ENCODE peak calls at places on chromosomes 6 and 20, in eight cellular contexts. E is transverse colon, O is GM12878, V is A549, S is tibial nerve, A is stomach, L is HepG2, D is sigmoid colon. Y is an unnamed sample. For H3K4me1, the result is how much of the 10 kb centered on the place peaks cover.

GRCh38 chr6:113967777-113968176 is 3.2 kb downstream of the HDAC2 start:
- DNase-seq in L (no peak), A (no peak), S (no peak), D (no peak), O (no peak), E (no peak), V (no peak), Y (no peak)

GRCh38 chr6:16059496-16059895 is 69.4 kb upstream of the MYLIP start:
- DNase-seq in V (no peak), D (no peak), S (no peak), O (no peak), E (no peak), L (no peak), A (no peak), Y (no peak)

GRCh38 chr20:57433658-57434389 is 42.6 kb downstream of the RBM38 start:
- DNase-seq in E (no peak), A (no peak), L (no peak), S (no peak), O (no peak), V (no peak), D (no peak), Y (no peak)

GRCh38 chr6:3748208-3748701 is 3.3 kb downstream of the PXDC1 start:
- DNase-seq in V (peak), L (peak), D (no peak), S (peak), E (peak), A (peak), O (no peak), Y (no peak)

GRCh38 chr6:56463443-56463842 is 179.2 kb downstream of the DST start:
- DNase-seq in V (no peak), E (no peak), L (no peak), A (no peak), D (no peak), O (no peak), S (no peak), Y (no peak)

GRCh38 chr20:35497780-35498189 is 31.7 kb downstream of the C20orf173 start:
- DNase-seq in E (peak), L (no peak), A (no peak), O (no peak), S (peak), D (peak), V (no peak), Y (peak)

GRCh38 chr6:54198134-54198533 is 86.9 kb downstream of the MLIP start:
- DNase-seq in A (no peak), V (no peak), S (no peak), O (no peak), L (peak), D (no peak), E (no peak), Y (no peak)

GRCh38 chr6:100565439-100566104 is 100.9 kb upstream of the SIM1 start:
- DNase-seq in V (no peak), E (no peak), S (no peak), D (no peak), O (no peak), L (no peak), A (no peak), Y (no peak)

GRCh38 chr20:56178219-56178618 is 70.3 kb upstream of the MC3R start:
- DNase-seq in E (no peak), O (no peak), D (no peak), A (no peak), S (no peak), V (no peak), L (no peak), Y (no peak)

GRCh38 chr6:166494757-166495486 is 91.6 kb downstream of the RAMACL start:
- DNase-seq in E (no peak), V (no peak), S (no peak), A (no peak), D (peak), O (no peak), L (no peak), Y (no peak)

GRCh38 chr6:90087103-90087833 is 193.0 kb downstream of the GJA10 start:
- DNase-seq in O (no peak), E (no peak), L (no peak), V (no peak), A (no peak), S (no peak), D (no peak), Y (no peak)

GRCh38 chr20:2421247-2421646 is 40.5 kb downstream of the TGM6 start:
- DNase-seq in L (no peak), A (no peak), O (no peak), E (no peak), D (no peak), S (no peak), V (peak), Y (no peak)

GRCh38 chr6:151704383-151704782 is 103.1 kb upstream of the ESR1 start:
- DNase-seq in D (no peak), E (no peak), S (no peak), L (no peak), O (no peak), A (no peak), V (no peak), Y (no peak)
- TF ChIP-seq EP300 in D (no peak), E (no peak), S (no peak), L (no peak), O (no peak), A (no peak), V (no peak), Y (no peak)

GRCh38 chr6:117448732-117449131 is 23.0 kb upstream of the ROS1 start:
- DNase-seq in A (no peak), O (no peak), D (no peak), S (no peak), E (no peak), V (peak), L (no peak), Y (no peak)

GRCh38 chr6:117449549-117450439 is 24.1 kb upstream of the ROS1 start:
- DNase-seq in L (peak), A (peak), S (peak), O (peak), D (no peak), E (peak), V (peak), Y (peak)

GRCh38 chr6:117444600-117444999 is 18.9 kb upstream of the ROS1 start:
- DNase-seq in E (no peak), V (no peak), L (no peak), D (no peak), A (no peak), S (no peak), O (no peak), Y (no peak)

GRCh38 chr6:117448011-117448410 is 22.3 kb upstream of the ROS1 start:
- DNase-seq in V (no peak), D (no peak), L (no peak), E (no peak), O (no peak), A (no peak), S (no peak), Y (no peak)

DNA sequence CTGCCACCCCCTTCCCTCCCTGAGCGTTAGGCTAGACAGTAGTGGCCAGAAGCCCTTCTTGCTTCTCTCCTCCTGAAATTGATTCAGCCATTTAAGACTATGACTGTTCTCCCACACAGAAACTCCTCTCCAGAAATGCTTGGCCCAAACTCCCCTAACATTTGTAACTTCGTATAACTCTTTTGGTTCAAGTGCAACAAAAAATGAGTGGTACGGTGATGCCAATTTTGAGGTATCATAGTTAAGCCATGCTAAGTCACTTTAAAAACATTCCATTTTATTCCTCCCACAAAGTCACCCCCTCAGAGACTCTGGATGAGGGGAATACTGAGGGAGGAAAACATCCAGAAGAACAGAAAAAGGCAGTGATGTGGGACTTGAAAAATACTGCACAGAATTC is 21.1 kb upstream of the ROS1 start:
- DNase-seq in L (no peak), V (no peak), E (no peak), A (no peak), O (no peak), D (no peak), S (no peak), Y (no peak)
- H3K4me1 ChIP-seq in L (under half), V (half or more), E (under half), A (under half), O (under half), D (under half), S (under half), Y (under half)

GRCh38 chr6:98947411-98948292 is at the start of gene FBXL4:
- DNase-seq in D (peak), V (peak), A (peak), O (no peak), E (peak), L (peak), S (peak), Y (peak)
- TF ChIP-seq POLR2A in D (peak), V (peak), A (no peak), O (peak), E (peak), L (peak), S (peak), Y (peak)

GRCh38 chr6:149924933-149925252 is 2.0 kb upstream of the RAET1G start:
- DNase-seq in S (no peak), L (no peak), O (no peak), D (no peak), E (no peak), A (no peak), V (no peak), Y (no peak)

GRCh38 chr6:149923327-149923986 is 536 bp upstream of the RAET1G start:
- DNase-seq in D (no peak), A (no peak), V (no peak), S (no peak), L (no peak), E (no peak), O (no peak), Y (no peak)

GRCh38 chr6:149924206-149924932 is 1.4 kb upstream of the RAET1G start:
- DNase-seq in L (no peak), S (no peak), O (no peak), A (no peak), D (no peak), E (no peak), V (no peak), Y (no peak)

GRCh38 chr6:149925974-149926777 is 3.3 kb upstream of the RAET1G start:
- DNase-seq in O (no peak), S (peak), L (peak), D (peak), E (peak), V (peak), A (peak), Y (peak)

GRCh38 chr6:149925253-149925973 is 2.5 kb upstream of the RAET1G start:
- DNase-seq in L (no peak), S (no peak), O (no peak), E (peak), V (no peak), D (no peak), A (no peak), Y (peak)
- TF ChIP-seq EP300 in L (no peak), S (no peak), O (no peak), E (no peak), V (no peak), D (no peak), A (no peak), Y (no peak)

DNA sequence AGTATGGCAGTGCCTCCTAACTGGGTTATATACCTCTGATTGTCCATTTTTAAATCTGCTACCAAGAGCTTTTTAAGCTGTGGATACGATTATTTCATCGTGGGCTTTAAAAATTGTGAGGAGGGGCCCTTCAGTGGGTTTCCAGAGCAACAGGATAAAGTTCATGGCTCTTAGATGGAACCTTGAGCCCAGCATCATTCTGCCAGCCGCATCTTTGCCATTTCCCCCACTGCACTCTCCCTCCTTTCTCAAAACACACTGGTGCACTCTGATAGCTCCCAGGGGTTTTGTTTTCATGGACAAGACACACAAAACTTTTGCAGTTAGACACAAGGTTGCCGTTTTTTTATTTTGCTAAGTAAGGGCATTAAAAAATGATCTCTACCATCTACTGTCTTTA is 54.1 kb downstream of the RREB1 start:
- DNase-seq in D (no peak), O (no peak), V (no peak), L (no peak), S (no peak), A (no peak), E (no peak), Y (no peak)
- H3K4me1 ChIP-seq in D (under half), O (under half), V (under half), L (half or more), S (under half), A (half or more), E (half or more), Y (under half)

GRCh38 chr20:59040682-59041081 is 1.9 kb downstream of the PRELID3B start:
- DNase-seq in E (peak), S (no peak), L (no peak), A (no peak), O (no peak), V (no peak), D (no peak), Y (no peak)

GRCh38 chr20:59043698-59044097 is 1.1 kb upstream of the PRELID3B start:
- DNase-seq in S (no peak), L (no peak), E (no peak), A (no peak), O (no peak), V (no peak), D (no peak), Y (no peak)

GRCh38 chr20:59042796-59043621 is 423 bp upstream of the PRELID3B start:
- DNase-seq in D (peak), V (peak), O (peak), A (peak), L (peak), E (peak), S (peak), Y (peak)

GRCh38 chr20:59044295-59044694 is 1.7 kb upstream of the PRELID3B start:
- DNase-seq in L (no peak), E (no peak), A (no peak), V (no peak), D (no peak), O (no peak), S (no peak), Y (no peak)

DNA sequence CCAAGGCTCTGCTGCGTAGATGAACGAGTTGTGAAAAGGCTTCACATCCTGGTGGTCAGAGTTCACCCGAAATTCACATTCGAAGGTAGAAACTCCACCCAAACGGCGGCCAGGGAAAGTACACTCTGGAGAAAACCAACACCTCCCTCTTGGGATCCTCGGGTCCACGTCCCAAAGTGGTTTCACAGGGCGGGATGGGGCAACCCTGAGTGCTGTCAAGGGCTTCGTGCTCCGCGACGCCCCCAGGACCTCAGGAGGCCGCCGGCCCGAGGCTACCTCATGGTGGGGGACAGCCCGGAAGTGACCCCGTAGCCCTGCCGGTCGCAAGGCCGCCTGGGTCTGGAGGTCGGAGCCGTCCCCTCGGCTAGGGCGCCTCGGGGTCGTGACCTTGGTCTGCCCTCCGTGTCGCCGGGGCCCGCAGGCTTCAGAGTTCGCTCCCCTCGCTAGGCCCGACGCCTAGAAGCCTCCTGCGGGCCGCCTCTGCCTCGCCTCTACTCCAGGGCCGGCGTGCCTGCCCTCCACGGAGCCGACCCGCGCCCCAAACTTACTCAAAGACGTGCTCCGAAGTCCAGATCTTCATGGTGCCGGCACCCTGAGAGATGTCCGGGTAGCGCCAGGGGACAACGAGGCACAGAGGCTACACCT is at the start of gene PRELID3B:
- DNase-seq in D (peak), V (peak), A (no peak), L (peak), E (peak), S (no peak), O (no peak), Y (no peak)
- TF ChIP-seq POLR2A in D (peak), V (peak), A (no peak), L (no peak), E (peak), S (no peak), O (peak), Y (peak)

GRCh38 chr6:24524329-24524728 is 29.6 kb downstream of the ALDH5A1 start:
- DNase-seq in D (no peak), L (no peak), V (no peak), A (no peak), O (no peak), E (no peak), S (no peak), Y (no peak)

GRCh38 chr6:24522821-24523175 is 28.0 kb downstream of the ALDH5A1 start:
- DNase-seq in V (no peak), O (no peak), S (no peak), A (no peak), D (no peak), E (no peak), L (no peak), Y (no peak)

GRCh38 chr6:24520929-24521546 is 26.3 kb downstream of the ALDH5A1 start:
- DNase-seq in L (peak), E (peak), D (no peak), A (peak), O (no peak), S (no peak), V (peak), Y (peak)

GRCh38 chr6:24524801-24525200 is 30.0 kb downstream of the ALDH5A1 start:
- DNase-seq in L (peak), V (peak), O (no peak), S (no peak), A (no peak), D (no peak), E (no peak), Y (no peak)

GRCh38 chr6:24522090-24522820 is 27.5 kb downstream of the ALDH5A1 start:
- DNase-seq in S (no peak), L (no peak), V (no peak), D (no peak), E (no peak), O (peak), A (no peak), Y (peak)
- TF ChIP-seq EP300 in S (no peak), L (no peak), V (no peak), D (no peak), E (no peak), O (peak), A (no peak), Y (no peak)

DNA sequence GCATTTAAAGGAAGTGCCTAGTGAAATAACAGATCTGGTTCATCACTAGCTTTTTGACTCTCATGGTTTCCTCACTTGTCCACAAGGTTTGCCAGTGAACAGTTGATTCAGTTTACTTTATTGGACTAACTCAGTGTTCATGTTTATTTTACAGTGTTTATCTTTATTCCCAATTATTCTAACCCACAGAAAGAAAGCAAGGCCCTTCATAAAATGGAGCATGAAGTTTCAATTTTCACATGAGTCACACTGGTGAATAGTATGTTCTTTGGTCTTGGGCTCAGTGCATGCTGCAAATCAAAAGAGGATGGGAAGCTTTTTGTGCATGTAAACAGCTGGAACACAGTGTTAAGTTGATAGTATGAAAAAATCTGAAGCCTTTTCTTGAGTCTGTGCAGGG is 217.6 kb upstream of the HDDC2 start:
- DNase-seq in L (no peak), D (no peak), O (no peak), A (no peak), E (no peak), V (no peak), S (no peak), Y (no peak)
- H3K4me1 ChIP-seq in L (under half), D (under half), O (under half), A (under half), E (under half), V (under half), S (under half), Y (under half)

DNA sequence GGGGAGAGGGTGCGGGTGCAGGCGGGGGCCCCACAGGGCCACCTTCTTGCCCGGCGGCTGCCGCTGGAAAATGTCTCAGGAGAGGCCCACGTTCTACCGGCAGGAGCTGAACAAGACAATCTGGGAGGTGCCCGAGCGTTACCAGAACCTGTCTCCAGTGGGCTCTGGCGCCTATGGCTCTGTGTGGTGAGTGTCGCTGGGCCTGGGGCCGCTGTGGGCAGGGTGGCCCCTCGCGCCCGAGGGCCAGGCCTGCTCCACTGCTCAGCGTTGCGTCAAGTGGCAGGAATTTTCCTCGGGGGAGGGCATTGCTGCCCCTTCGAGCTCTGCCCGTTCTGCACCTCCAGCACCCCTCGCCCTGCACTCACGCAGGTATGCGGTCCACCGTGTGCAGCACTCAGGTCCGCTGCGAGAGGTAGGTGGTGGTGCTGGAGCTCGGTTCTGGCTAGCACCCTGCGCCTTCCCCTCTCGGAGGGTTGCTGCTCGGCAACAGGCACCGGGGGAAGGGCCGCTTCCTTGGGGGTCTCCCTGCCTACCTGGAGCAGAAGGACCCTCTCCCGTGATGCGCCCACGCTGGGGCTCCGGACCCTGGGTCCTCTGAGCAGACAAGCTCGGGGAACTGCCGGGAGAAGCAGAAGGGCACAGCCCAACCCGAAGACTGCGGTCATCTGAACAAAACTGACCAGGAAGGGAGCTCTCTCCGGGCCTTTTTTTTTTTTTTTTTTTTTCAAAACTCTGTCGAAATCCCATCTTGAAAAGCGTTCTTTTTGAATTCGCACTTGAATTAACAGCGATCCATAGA is 679 bp downstream of the MAPK14 start:
- DNase-seq in A (peak), V (peak), E (peak), L (peak), D (peak), O (no peak), S (no peak), Y (peak)
- TF ChIP-seq POLR2A in A (no peak), V (no peak), E (peak), L (no peak), D (peak), O (no peak), S (no peak), Y (no peak)